ENCODE peak calls at places on chromosomes 12 and 14, in seven cellular contexts. K, G, Y, X, R, L and I are unnamed samples.

GRCh38 chr14:93969082-93969828 is 7.1 kb downstream of the ASB2 start:
- DNase-seq in G (no peak), Y (peak), K (no peak), R (no peak), L (peak), X (no peak), I (no peak)

GRCh38 chr14:77205566-77205965 is 24.0 kb downstream of the TMEM63C start:
- DNase-seq in X (no peak), Y (no peak), L (no peak), K (no peak), G (no peak), R (no peak), I (no peak)

GRCh38 chr12:113722747-113723146 is 243.4 kb downstream of the RBM19 start:
- DNase-seq in L (no peak), R (no peak), X (no peak), Y (no peak), K (no peak), G (no peak), I (no peak)

GRCh38 chr14:65709576-65709975 is 297.0 kb downstream of the FUT8 start:
- DNase-seq in X (no peak), Y (no peak), K (no peak), G (no peak), R (peak), L (no peak), I (no peak)

GRCh38 chr12:119678459-119678858 is 10.5 kb downstream of the PRKAB1 start:
- DNase-seq in R (no peak), X (no peak), Y (no peak), L (no peak), K (no peak), G (no peak), I (no peak)

GRCh38 chr12:27525373-27525772 is 1.4 kb downstream of the PPFIBP1 start:
- DNase-seq in L (no peak), Y (no peak), X (peak), G (no peak), R (peak), K (no peak), I (peak)

GRCh38 chr12:62438098-62438692 is 28.4 kb upstream of the MON2 start:
- DNase-seq in L (peak), X (peak), K (no peak), G (no peak), R (peak), Y (no peak), I (peak)

GRCh38 chr12:29455087-29455486 is 42.4 kb downstream of the OVCH1 start:
- DNase-seq in L (no peak), R (no peak), K (no peak), X (no peak), Y (no peak), G (no peak), I (no peak)

GRCh38 chr14:22319526-22320352 is 269.3 kb downstream of the DAD1 start:
- DNase-seq in K (peak), G (no peak), X (peak), R (peak), L (peak), Y (no peak), I (peak)

GRCh38 chr12:114411081-114411836 is 5.3 kb upstream of the TBX5 start:
- DNase-seq in G (no peak), R (peak), X (no peak), Y (no peak), L (no peak), K (no peak), I (no peak)

GRCh38 chr12:42448841-42449240 is 122.9 kb downstream of the PPHLN1 start:
- DNase-seq in Y (no peak), X (no peak), L (no peak), R (no peak), K (no peak), G (no peak), I (no peak)

GRCh38 chr12:12398026-12398859 is 41.4 kb downstream of the BORCS5 start:
- DNase-seq in L (no peak), K (peak), X (peak), Y (peak), G (no peak), R (peak), I (peak)

GRCh38 chr12:10982244-10982643 is 4.5 kb downstream of the TAS2R50 start:
- DNase-seq in G (no peak), K (no peak), Y (no peak), X (no peak), L (no peak), R (no peak), I (no peak)

GRCh38 chr12:124565656-124566180 is 1.7 kb downstream of the NCOR2 start:
- DNase-seq in X (no peak), Y (no peak), R (no peak), G (peak), L (no peak), K (no peak), I (no peak)

GRCh38 chr14:53967606-53968005 is 11.0 kb upstream of the BMP4 start:
- DNase-seq in R (no peak), L (no peak), Y (no peak), X (no peak), G (no peak), K (no peak), I (no peak)

GRCh38 chr12:65139389-65139788 is 18.3 kb upstream of the WIF1 start:
- DNase-seq in G (no peak), K (no peak), Y (no peak), X (no peak), L (no peak), R (no peak), I (no peak)

GRCh38 chr14:38964630-38965029 is 138.4 kb downstream of the SEC23A start:
- DNase-seq in L (no peak), K (no peak), X (peak), R (peak), Y (no peak), G (no peak), I (peak)

GRCh38 chr12:70876952-70877351 is 43.6 kb downstream of the PTPRR start:
- DNase-seq in X (peak), Y (no peak), K (no peak), R (peak), G (no peak), L (no peak), I (no peak)

GRCh38 chr14:24429395-24430142 is at the start of the genes CBLN3 and KHNYN:
- DNase-seq in Y (peak), L (peak), X (peak), K (peak), R (peak), G (peak), I (peak)
- H3K4me3 ChIP-seq in Y (peak), L (peak), X (peak), K (peak), R (peak), G (peak), I (peak)

GRCh38 chr12:53804429-53804828 is 52.6 kb upstream of the CISTR start:
- DNase-seq in Y (no peak), G (no peak), R (no peak), K (no peak), X (no peak), L (no peak), I (no peak)
- TF ChIP-seq CTCF in Y (no peak), G (no peak), R (no peak), K (no peak), X (no peak), L (no peak), I (no peak)

DNA sequence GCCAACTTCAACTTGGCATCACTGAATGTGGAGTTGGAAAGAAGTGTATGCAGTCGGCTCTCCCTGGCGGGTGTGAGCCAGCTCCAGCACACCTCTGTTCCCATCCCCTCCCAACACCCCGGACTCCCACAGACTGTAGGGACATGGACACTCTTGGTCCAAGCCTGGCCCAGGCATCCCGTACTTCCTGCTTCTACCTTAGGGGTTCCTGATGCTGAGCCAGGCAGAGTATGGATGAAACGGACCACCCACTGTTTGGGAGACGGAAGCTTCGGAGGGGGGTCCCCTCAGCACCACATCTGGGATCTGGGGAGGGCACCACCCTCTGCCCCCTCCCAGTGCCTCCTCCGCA is 62.0 kb downstream of the LGMN start:
- DNase-seq in R (no peak), K (no peak), L (no peak), X (no peak), G (no peak), Y (no peak), I (no peak)
- H3K4me3 ChIP-seq in R (no peak), K (peak), L (no peak), X (no peak), G (no peak), Y (no peak), I (no peak)

DNA sequence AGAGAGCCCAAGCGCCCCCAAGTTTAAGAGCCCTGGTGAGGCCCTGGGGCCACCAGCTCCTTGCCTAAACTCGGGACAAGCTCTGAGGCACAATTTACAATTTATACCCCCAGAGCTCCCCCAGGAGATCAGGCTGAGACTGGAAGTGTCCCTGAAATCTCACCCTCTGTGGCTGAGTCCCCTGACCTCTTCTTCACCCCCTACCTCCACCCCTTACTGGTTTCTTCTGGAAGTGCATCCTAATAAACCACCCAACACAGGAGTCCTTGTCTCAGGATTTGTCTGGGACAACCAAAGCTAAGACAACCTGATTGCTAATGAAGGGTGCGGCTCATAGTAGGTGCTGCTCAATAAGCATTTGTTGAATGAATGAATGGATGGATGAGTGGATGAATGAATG is 206.4 kb downstream of the BCL11B start:
- DNase-seq in K (no peak), Y (no peak), L (no peak), X (no peak), G (no peak), R (no peak), I (no peak)
- TF ChIP-seq CTCF in K (no peak), Y (no peak), L (no peak), X (no peak), G (no peak), R (no peak), I (no peak)

DNA sequence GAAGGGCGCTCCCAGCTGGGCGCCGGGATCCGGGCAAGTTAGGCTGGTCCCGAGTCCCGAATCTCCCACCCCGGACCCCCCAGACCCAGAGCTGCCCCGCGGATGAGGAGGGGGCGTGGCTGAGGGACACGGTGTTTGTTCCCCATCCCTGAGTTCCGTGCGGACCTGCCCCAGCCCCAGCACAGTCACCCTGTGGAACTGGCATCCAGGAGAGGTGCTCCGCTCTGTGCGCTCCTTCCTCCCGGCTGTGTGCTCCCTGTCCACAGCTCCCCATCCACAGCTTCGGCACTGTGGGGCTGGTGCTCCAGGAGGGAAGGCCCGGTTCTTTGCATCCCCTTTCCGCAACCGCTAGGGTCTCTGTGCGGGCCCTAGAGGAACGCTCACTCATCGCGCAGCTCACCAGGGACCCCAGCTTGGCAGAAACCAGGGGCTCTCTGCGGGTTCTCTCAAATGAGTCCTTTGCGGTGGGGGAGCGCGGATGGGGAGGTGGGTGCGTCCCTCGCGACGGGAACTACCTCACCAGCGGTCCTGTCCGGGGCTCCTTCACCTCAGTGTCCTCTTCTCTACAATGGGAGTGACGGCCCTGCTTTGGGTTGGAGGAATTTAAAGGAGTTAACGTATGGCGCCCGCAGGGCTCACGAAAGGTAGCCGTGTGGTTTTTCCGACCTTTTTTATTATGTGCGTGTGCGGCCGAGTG is 829 bp downstream of the TMEM132C start:
- DNase-seq in Y (no peak), G (no peak), R (no peak), X (no peak), K (no peak), L (no peak), I (no peak)
- H3K4me3 ChIP-seq in Y (peak), G (no peak), R (no peak), X (no peak), K (no peak), L (no peak), I (peak)

GRCh38 chr12:106684497-106684896 is 90.0 kb upstream of the RIC8B start:
- DNase-seq in G (no peak), K (no peak), X (no peak), Y (no peak), L (no peak), R (no peak), I (no peak)

GRCh38 chr12:106685381-106685780 is 89.1 kb upstream of the RIC8B start:
- DNase-seq in G (no peak), R (no peak), Y (no peak), X (no peak), K (no peak), L (no peak), I (no peak)

GRCh38 chr12:106681210-106681609 is 93.3 kb upstream of the RIC8B start:
- DNase-seq in L (no peak), G (no peak), K (no peak), X (no peak), Y (no peak), R (no peak), I (no peak)

GRCh38 chr12:106680280-106680679 is 94.2 kb upstream of the RIC8B start:
- DNase-seq in R (no peak), K (no peak), Y (no peak), X (no peak), G (no peak), L (no peak), I (no peak)

GRCh38 chr12:106682594-106683234 is 91.8 kb upstream of the RIC8B start:
- DNase-seq in K (no peak), X (peak), R (peak), G (no peak), L (peak), Y (no peak), I (peak)
- TF ChIP-seq CTCF in K (no peak), X (peak), R (peak), G (no peak), L (peak), Y (peak), I (peak)

DNA sequence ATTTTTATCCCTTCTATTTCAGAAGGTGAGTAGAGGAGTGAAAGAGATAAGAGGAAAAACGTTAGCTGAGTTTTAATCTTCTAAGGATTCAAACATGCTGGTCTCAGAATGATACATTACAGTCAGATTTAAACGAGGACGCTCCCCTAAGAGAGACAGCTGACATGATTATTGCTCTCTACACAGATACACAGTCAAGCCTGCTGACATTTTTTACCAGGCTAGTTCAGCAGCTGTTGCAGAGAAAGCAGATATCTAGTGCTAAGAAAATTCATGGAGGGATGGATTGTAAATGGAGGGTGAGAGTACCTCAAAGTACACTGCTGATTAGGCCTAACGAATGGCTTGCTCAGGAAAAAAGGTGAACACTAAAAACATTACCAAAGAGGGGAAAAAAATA is 31.9 kb upstream of the SOS2 start:
- DNase-seq in K (no peak), G (no peak), Y (no peak), R (no peak), X (no peak), L (no peak), I (no peak)
- H3K4me3 ChIP-seq in K (no peak), G (no peak), Y (no peak), R (no peak), X (no peak), L (no peak), I (no peak)

GRCh38 chr12:80946591-80946990 is 8.9 kb upstream of the LIN7A start:
- DNase-seq in G (no peak), K (no peak), X (peak), L (no peak), R (peak), Y (no peak), I (peak)
- TF ChIP-seq CTCF in G (no peak), K (no peak), X (no peak), L (peak), R (peak), Y (peak), I (peak)

DNA sequence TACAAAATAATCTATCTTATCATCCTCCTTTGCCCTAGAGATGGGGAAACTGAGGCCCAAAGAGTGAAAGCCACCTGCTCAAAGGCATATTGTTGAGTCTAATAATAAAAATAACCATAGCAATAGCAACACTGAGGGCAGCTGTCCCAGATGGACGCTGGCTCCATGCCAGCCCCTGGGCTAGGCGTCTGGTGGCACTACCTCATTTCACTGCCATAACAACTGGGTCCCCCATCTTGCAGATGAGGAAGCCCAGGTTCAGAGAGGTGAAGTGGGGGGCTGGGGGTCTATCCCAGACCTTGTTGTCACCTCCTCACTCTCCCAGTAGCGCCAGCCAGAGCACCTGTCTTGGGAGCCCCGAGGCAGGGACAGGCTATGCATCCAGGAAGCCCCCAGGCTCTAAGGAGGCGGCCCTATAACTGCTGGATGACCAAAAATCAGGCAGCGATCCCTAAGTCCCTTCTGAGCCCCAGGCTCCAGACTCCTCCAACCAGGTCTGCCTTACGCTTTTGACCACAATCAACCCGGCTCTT is 12.8 kb downstream of the BDKRB2 start:
- DNase-seq in R (no peak), X (no peak), Y (no peak), G (no peak), L (no peak), K (no peak), I (no peak)
- H3K4me3 ChIP-seq in R (no peak), X (no peak), Y (no peak), G (no peak), L (no peak), K (no peak), I (no peak)